ENCODE peak calls at places on chromosomes 13 and 19, in six cellular contexts. N, O, P, R, A and T are unnamed samples.

GRCh38 chr19:41521860-41522555 is 54.0 kb upstream of the CEACAM21 start:
- DNase-seq in R (no peak), A (no peak), N (no peak), P (peak), O (no peak), T (peak)

GRCh38 chr19:36528921-36529518 is 949 bp upstream of the ZNF260 start:
- DNase-seq in P (no peak), O (no peak), R (no peak), N (no peak), A (no peak), T (peak)

GRCh38 chr13:89486065-89486464 is 1814.9 kb downstream of the SLITRK5 start:
- DNase-seq in P (no peak), A (no peak), N (no peak), R (no peak), O (no peak), T (no peak)

GRCh38 chr19:41860419-41861097 is 503 bp downstream of the RPS19 start:
- DNase-seq in O (no peak), P (no peak), A (peak), R (no peak), N (peak), T (no peak)

GRCh38 chr19:20247016-20247683 is 80.1 kb downstream of the ZNF486 start:
- DNase-seq in A (no peak), O (no peak), N (peak), R (peak), P (no peak), T (peak)

GRCh38 chr19:10621966-10622365 is 3.4 kb upstream of the SLC44A2 start:
- DNase-seq in P (no peak), A (no peak), O (no peak), N (no peak), R (no peak), T (no peak)

GRCh38 chr19:5339950-5340636 is 519 bp downstream of the PTPRS start:
- DNase-seq in R (peak), A (no peak), N (no peak), P (no peak), O (no peak), T (peak)

GRCh38 chr13:31221057-31221456 is 21.3 kb downstream of the B3GLCT start:
- DNase-seq in O (no peak), P (no peak), A (no peak), N (no peak), R (no peak), T (no peak)

GRCh38 chr13:23455401-23456185 is 22.1 kb upstream of the SACS start:
- DNase-seq in R (no peak), N (no peak), O (no peak), P (no peak), A (no peak), T (no peak)

GRCh38 chr13:40348096-40348679 is 318.3 kb downstream of the FOXO1 start:
- DNase-seq in N (no peak), A (no peak), P (no peak), O (no peak), R (no peak), T (no peak)

GRCh38 chr19:13277104-13277809 is 127.0 kb downstream of the IER2 start:
- DNase-seq in N (peak), O (peak), R (peak), P (peak), A (peak), T (peak)

GRCh38 chr19:16066611-16067104 is 9.6 kb upstream of the TPM4 start:
- DNase-seq in O (no peak), A (no peak), P (no peak), R (peak), N (peak), T (no peak)

GRCh38 chr13:93409816-93410215 is 183.2 kb downstream of the GPC6 start:
- DNase-seq in A (no peak), P (no peak), R (no peak), O (no peak), N (peak), T (no peak)

GRCh38 chr19:1624458-1624857 is 19.2 kb upstream of the UQCR11 start:
- DNase-seq in P (peak), A (peak), R (peak), O (no peak), N (peak), T (peak)

GRCh38 chr13:95156208-95156607 is 145.0 kb downstream of the ABCC4 start:
- DNase-seq in P (no peak), R (peak), A (no peak), O (no peak), N (peak), T (no peak)

GRCh38 chr19:49097453-49098288 is 12.4 kb downstream of the SNRNP70 start:
- DNase-seq in O (peak), A (peak), P (peak), R (peak), N (peak), T (peak)

GRCh38 chr19:18777725-18778389 is 13.2 kb downstream of the COMP start:
- DNase-seq in P (no peak), O (no peak), N (no peak), A (no peak), R (no peak), T (peak)
- H3K4me3 ChIP-seq in P (no peak), O (no peak), N (no peak), A (no peak), R (no peak), T (no peak)

DNA sequence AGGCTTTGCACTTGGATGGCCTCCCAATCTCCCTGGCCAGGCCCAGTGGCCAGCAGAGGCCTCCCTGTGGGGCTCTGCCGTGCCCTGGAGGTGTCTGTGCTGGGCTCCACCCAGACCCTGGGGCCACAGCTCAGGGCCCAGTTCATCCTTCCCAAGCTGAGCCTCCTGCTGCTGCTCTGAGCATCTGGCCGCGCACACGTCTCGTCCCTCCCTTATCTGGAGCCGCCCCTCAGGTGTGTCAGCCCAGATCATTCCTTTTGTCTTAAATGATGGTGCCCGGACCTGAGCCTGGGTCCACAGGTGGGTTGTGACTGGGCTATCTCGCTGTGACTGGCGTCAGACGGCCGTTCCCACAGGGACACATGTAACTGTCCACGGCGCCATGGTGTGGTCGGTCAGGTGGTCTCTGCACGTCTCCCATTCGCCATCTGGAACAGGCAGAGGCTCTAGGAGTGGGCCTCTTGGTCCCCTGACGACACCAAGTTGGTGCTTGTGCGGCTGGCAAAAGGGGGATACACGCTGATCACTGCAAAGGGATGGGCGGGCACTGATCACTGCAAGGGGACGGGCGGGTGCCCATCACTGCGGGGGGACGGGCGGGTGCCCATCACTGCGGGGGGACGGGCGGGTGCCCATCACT is 14.3 kb upstream of the ZNF554 start:
- DNase-seq in P (no peak), O (no peak), A (no peak), R (no peak), N (no peak), T (peak)
- H3K4me3 ChIP-seq in P (no peak), O (no peak), A (no peak), R (no peak), N (no peak), T (no peak)

GRCh38 chr13:77724092-77724491 is 26.6 kb downstream of the SLAIN1 start:
- DNase-seq in A (no peak), P (no peak), O (no peak), R (no peak), N (no peak), T (no peak)
- H3K4me3 ChIP-seq in A (no peak), P (no peak), O (no peak), R (no peak), N (no peak), T (no peak)

GRCh38 chr19:38032951-38033350 is 125.9 kb downstream of the SIPA1L3 start:
- DNase-seq in A (no peak), N (peak), P (no peak), R (no peak), O (no peak), T (no peak)

GRCh38 chr19:38035515-38036495 is 128.8 kb downstream of the SIPA1L3 start:
- DNase-seq in O (no peak), P (no peak), R (no peak), A (no peak), N (peak), T (no peak)

GRCh38 chr19:38032151-38032550 is 125.1 kb downstream of the SIPA1L3 start:
- DNase-seq in N (peak), A (no peak), R (no peak), P (no peak), O (no peak), T (no peak)

GRCh38 chr19:38033658-38034150 is 126.7 kb downstream of the SIPA1L3 start:
- DNase-seq in N (no peak), O (no peak), P (no peak), R (no peak), A (no peak), T (peak)

GRCh38 chr19:38034153-38034835 is 127.3 kb downstream of the SIPA1L3 start:
- DNase-seq in O (no peak), R (no peak), P (no peak), A (peak), N (no peak), T (no peak)
- H3K4me3 ChIP-seq in O (no peak), R (no peak), P (no peak), A (no peak), N (no peak), T (no peak)

GRCh38 chr19:3058009-3058820 is 4.1 kb downstream of the TLE5 start:
- DNase-seq in R (no peak), O (no peak), P (no peak), A (no peak), N (no peak), T (peak)
- H3K4me3 ChIP-seq in R (no peak), O (peak), P (no peak), A (no peak), N (no peak), T (no peak)

GRCh38 chr13:104382941-104383340 is 1316.7 kb upstream of the SLC10A2 start:
- DNase-seq in A (no peak), O (no peak), N (peak), P (no peak), R (no peak), T (no peak)
- H3K4me3 ChIP-seq in A (no peak), O (no peak), N (no peak), P (no peak), R (no peak), T (no peak)

DNA sequence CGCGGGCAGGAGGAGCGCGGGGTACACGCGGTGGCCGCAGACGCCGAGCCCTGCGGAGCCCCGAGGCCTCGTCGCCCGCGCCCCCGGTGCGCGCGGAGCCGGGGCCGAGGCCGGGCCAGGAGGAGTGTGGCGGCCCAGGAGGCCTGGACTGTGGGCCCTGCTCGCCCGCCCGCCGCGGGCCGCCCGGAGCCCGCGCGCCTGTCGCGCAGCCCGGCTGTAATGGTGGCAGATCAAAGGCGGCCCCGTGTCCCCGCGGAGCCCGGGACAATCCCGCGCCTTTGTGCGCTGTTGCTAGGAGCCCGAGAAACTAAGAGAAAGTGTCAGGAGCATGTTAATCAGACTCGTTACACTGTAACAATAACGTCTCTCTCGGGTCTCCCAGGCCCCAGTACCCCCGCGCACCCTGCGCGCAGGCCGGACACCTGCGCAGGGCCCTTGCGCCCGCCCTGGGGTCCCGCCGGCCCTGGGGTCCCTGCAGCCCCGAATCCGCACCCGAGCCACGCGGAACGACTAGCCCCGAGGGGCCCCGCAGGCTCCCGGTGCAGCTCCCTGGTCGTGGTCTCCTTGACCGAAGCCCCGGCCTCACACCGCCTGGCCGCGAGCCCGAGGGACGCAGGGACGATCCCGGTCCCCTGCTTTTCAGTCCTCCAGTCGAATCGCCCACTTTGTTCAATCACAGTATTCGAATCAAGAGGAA is 75.4 kb downstream of the ZIC5 start:
- DNase-seq in N (no peak), A (no peak), R (no peak), O (no peak), P (no peak), T (peak)
- H3K4me3 ChIP-seq in N (no peak), A (no peak), R (no peak), O (peak), P (peak), T (peak)